ENCODE peak calls at places on chromosomes 5 and 9, in eight cellular contexts. P is IMR-90; A is heart left ventricle; Q is GM23248; N is effector memory CD4-positive, alpha-beta T cell; R is left ventricle myocardium inferior; L is thyroid gland; F is heart right ventricle. S is an unnamed sample.

GRCh38 chr9:112072721-112073553 is 102.2 kb downstream of the SUSD1 start:
- DNase-seq in P (peak; percentile 98), A (no peak), Q (peak; percentile 92), N (no peak), R (no peak), L (no peak), F (no peak), S (no peak)

GRCh38 chr9:68779558-68780376 is 74.7 kb downstream of the PIP5K1B start:
- DNase-seq in P (peak; percentile 92), A (peak; percentile 95), Q (peak; percentile 96), N (peak; percentile 90), R (peak; percentile 95), L (peak; percentile 91), F (peak; percentile 96), S (peak; percentile 93)

GRCh38 chr5:178777557-178777956 is 47.1 kb upstream of the ZNF354A start:
- DNase-seq in P (no peak), A (no peak), Q (no peak), N (no peak), R (no peak), L (no peak), F (no peak), S (no peak)

GRCh38 chr5:138469540-138470321 is 4.5 kb downstream of the EGR1 start:
- DNase-seq in P (peak; percentile 91), A (no peak), Q (peak; percentile 59), N (no peak), R (no peak), L (peak; percentile 46), F (no peak), S (no peak)

GRCh38 chr9:34378376-34379060 is 1.8 kb upstream of the MYORG start:
- DNase-seq in P (no peak), A (no peak), Q (no peak), N (no peak), R (no peak), L (no peak), F (no peak), S (no peak)

GRCh38 chr9:135065151-135065550 is 22.3 kb upstream of the OLFM1 start:
- DNase-seq in P (no peak), A (no peak), Q (no peak), N (no peak), R (no peak), L (no peak), F (no peak), S (no peak)

GRCh38 chr5:170522211-170523128 is 18.6 kb downstream of the KCNIP1 start:
- DNase-seq in P (no peak), A (no peak), Q (peak; percentile 86), N (no peak), R (no peak), L (peak; percentile 44), F (no peak), S (no peak)

GRCh38 chr5:98360548-98360947 is 412.9 kb upstream of the RGMB start:
- DNase-seq in P (no peak), A (no peak), Q (no peak), N (no peak), R (no peak), L (no peak), F (no peak), S (no peak)

GRCh38 chr9:97564291-97565175 is 63.1 kb downstream of the TMOD1 start:
- DNase-seq in P (peak; percentile 78), A (peak; percentile 38), Q (peak; percentile 71), N (no peak), R (no peak), L (peak; percentile 43), F (no peak), S (no peak)

GRCh38 chr5:60492958-60493357 is 207.0 kb downstream of the DEPDC1B start:
- DNase-seq in P (peak; percentile 17), A (no peak), Q (peak; percentile 5), N (no peak), R (no peak), L (no peak), F (no peak), S (no peak)

GRCh38 chr5:159814810-159815585 is 101.3 kb upstream of the ADRA1B start:
- DNase-seq in P (peak; percentile 21), A (no peak), Q (peak; percentile 47), N (no peak), R (no peak), L (no peak), F (no peak), S (no peak)

GRCh38 chr5:167710444-167711025 is 580.9 kb upstream of the WWC1 start:
- DNase-seq in P (peak; percentile 12), A (no peak), Q (peak; percentile 60), N (no peak), R (no peak), L (no peak), F (no peak), S (no peak)

GRCh38 chr5:132840896-132841818 is 10.7 kb upstream of the SHROOM1 start:
- DNase-seq in P (peak; percentile 34), A (no peak), Q (peak; percentile 30), N (no peak), R (no peak), L (no peak), F (no peak), S (no peak)

GRCh38 chr9:75235632-75236031 is 147.3 kb downstream of the OSTF1 start:
- DNase-seq in P (no peak), A (no peak), Q (no peak), N (no peak), R (no peak), L (no peak), F (no peak), S (no peak)

GRCh38 chr9:115627511-115627910 is 509.6 kb upstream of the TNC start:
- DNase-seq in P (no peak), A (no peak), Q (no peak), N (no peak), R (no peak), L (no peak), F (no peak), S (no peak)

GRCh38 chr5:24547127-24547526 is 97.7 kb downstream of the CDH10 start:
- DNase-seq in P (no peak), A (no peak), Q (no peak), N (no peak), R (no peak), L (no peak), F (no peak), S (no peak)

GRCh38 chr9:114056527-114056926 is 21.6 kb downstream of the AMBP start:
- DNase-seq in P (no peak), A (no peak), Q (no peak), N (no peak), R (no peak), L (no peak), F (no peak), S (no peak)

GRCh38 chr5:36571643-36572042 is 34.8 kb upstream of the SLC1A3 start:
- DNase-seq in P (no peak), A (no peak), Q (no peak), N (no peak), R (no peak), L (no peak), F (no peak), S (no peak)
- H3K36me3 ChIP-seq in P (no peaks in the 10 kb centered on the region), A (no peaks in the 10 kb centered on the region), Q (no peaks in the 10 kb centered on the region), N (no peaks in the 10 kb centered on the region), R (no peaks in the 10 kb centered on the region), L (no peaks in the 10 kb centered on the region), F (no peaks in the 10 kb centered on the region), S (no peaks in the 10 kb centered on the region)

GRCh38 chr5:150138551-150139265 is 16.9 kb downstream of the PDGFRB start:
- DNase-seq in P (peak; percentile 96), A (peak; percentile 69), Q (peak; percentile 90), N (no peak), R (peak; percentile 56), L (peak; percentile 63), F (peak; percentile 60), S (no peak)

GRCh38 chr5:150140830-150141229 is 14.8 kb downstream of the PDGFRB start:
- DNase-seq in P (peak; percentile 100), A (peak; percentile 65), Q (peak; percentile 36), N (no peak), R (peak; percentile 42), L (no peak), F (peak; percentile 55), S (no peak)

GRCh38 chr5:150137997-150138396 is 17.6 kb downstream of the PDGFRB start:
- DNase-seq in P (peak; percentile 65), A (no peak), Q (peak; percentile 73), N (no peak), R (no peak), L (no peak), F (peak; percentile 18), S (no peak)

GRCh38 chr5:150137168-150137957 is 18.3 kb downstream of the PDGFRB start:
- DNase-seq in P (peak; percentile 70), A (no peak), Q (peak; percentile 39), N (no peak), R (no peak), L (no peak), F (peak; percentile 24), S (no peak)

DNA sequence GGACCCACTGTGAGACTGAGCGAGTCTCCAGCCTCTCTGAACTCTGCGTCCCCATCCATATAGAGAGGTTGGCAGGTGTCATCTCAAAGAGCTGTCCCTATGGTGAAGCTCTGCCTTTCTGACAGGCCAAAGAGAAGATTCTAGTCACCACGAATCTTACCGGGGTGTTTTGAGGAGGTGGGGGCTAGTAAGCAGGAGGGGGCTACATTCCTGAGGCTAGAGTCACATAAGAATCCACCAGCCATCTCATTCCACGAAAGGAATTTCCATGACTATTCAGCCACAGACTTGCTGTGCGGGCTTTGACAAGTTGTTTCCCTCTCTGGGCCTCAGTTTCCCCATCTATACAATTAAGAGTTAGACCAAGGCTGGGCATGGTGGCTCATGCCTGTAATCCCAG is 16.3 kb downstream of the PDGFRB start:
- DNase-seq in P (peak; percentile 92), A (no peak), Q (peak; percentile 67), N (no peak), R (no peak), L (no peak), F (no peak), S (no peak)
- H3K4me1 ChIP-seq in P (peaks cover 75% of the 10 kb centered on the region), A (peaks cover 98% of the 10 kb centered on the region), Q (peaks cover 71% of the 10 kb centered on the region), N (no peaks in the 10 kb centered on the region), R (peaks cover 97% of the 10 kb centered on the region), L (peaks cover 15% of the 10 kb centered on the region), F (peaks cover 47% of the 10 kb centered on the region), S (no peaks in the 10 kb centered on the region)

DNA sequence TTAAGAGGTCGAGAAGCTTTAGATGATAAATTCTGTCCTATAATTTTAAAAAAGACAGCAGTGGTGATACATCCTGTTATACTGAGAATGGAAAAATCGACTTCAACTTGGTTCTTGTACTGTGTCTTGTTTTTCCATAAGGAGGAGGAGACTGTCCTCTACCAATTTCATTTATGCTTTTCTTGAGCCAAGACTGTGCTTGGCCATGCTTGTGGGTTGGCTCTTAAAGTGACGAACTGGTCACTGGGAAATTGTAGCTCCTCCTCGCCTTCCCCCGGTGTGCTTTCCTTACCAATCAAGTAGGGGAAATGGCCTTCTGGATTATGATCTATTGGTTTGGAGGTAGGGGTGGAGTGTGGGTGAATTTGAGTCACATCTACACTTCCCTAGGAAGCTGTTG is 67.1 kb upstream of the HSPB3 start:
- DNase-seq in P (no peak), A (no peak), Q (peak; percentile 46), N (no peak), R (no peak), L (no peak), F (no peak), S (no peak)
- H3K27ac ChIP-seq in P (no peak overlapping the region), A (no peak overlapping the region), Q (peak overlapping the region; percentile 44), N (no peak overlapping the region), R (peak overlapping the region; percentile 65), L (no peak overlapping the region), F (peak overlapping the region; percentile 0), S (no peak overlapping the region)

DNA sequence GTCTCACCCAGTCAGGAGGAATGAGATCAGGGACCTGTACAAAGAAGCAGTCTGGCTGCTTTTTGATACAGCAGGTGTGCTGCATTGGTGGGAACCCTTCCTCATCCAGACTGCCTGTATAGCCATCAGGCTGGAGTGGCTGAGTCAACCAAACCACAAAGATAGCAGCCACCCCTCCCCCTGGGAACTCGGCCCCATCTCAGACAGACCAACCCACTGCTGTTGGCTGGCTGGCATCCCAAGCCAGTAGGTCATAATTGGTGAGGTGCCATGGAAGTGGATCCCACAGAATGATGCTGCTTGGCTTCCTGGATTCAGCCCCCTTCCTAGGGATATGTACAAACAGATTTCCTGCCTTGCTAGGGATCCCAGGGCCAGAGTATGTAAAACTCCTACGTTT is 60.9 kb downstream of the YTHDC2 start:
- DNase-seq in P (peak; percentile 96), A (peak; percentile 10), Q (peak; percentile 78), N (no peak), R (no peak), L (no peak), F (no peak), S (no peak)
- H3K36me3 ChIP-seq in P (peaks cover 14% of the 10 kb centered on the region), A (peaks cover 48% of the 10 kb centered on the region), Q (peaks cover 9% of the 10 kb centered on the region), N (peaks cover 17% of the 10 kb centered on the region), R (peaks cover 58% of the 10 kb centered on the region), L (no peaks in the 10 kb centered on the region), F (peaks cover 55% of the 10 kb centered on the region), S (peaks cover 8% of the 10 kb centered on the region)